ENCODE peak calls at places on chromosomes 7 and 10, in six cellular contexts. K is T-helper 9 cell; Y is amniotic stem cell; I is stimulated activated CD4-positive, alpha-beta T cell treated with anti-CD3 and anti-CD28 coated beads, Interleukin-2, amount 100 ng/mL, for 48 hours; F is lung; R is NCI-H2029. U is an unnamed sample.

GRCh38 chr7:117110480-117111315 is 157.4 kb downstream of the ST7 start:
- DNase-seq in R (no peak), I (peak), Y (no peak), K (no peak), F (no peak), U (no peak)

GRCh38 chr10:12221323-12222298 is 25.6 kb downstream of the CDC123 start:
- DNase-seq in F (no peak), I (no peak), Y (no peak), K (no peak), R (no peak), U (no peak)

GRCh38 chr10:70255329-70256299 is 22.4 kb upstream of the PPA1 start:
- DNase-seq in Y (no peak), R (no peak), K (no peak), I (no peak), F (peak), U (peak)

GRCh38 chr10:81569488-81569887 is 305.5 kb upstream of the NRG3 start:
- DNase-seq in Y (no peak), F (no peak), R (no peak), K (no peak), I (no peak), U (no peak)

GRCh38 chr10:2850202-2850601 is 217.1 kb upstream of the PFKP start:
- DNase-seq in F (no peak), K (no peak), R (no peak), I (no peak), Y (no peak), U (no peak)

GRCh38 chr7:6608081-6608480 is 7.3 kb upstream of the ZNF853 start:
- DNase-seq in K (no peak), Y (no peak), I (no peak), F (no peak), R (no peak), U (no peak)

GRCh38 chr10:34323197-34323596 is 491.9 kb downstream of the PARD3 start:
- DNase-seq in I (no peak), Y (no peak), R (no peak), K (no peak), F (no peak), U (no peak)

GRCh38 chr10:34200355-34200901 is 614.7 kb downstream of the PARD3 start:
- DNase-seq in Y (no peak), F (no peak), I (no peak), R (no peak), K (no peak), U (no peak)

GRCh38 chr7:41745451-41745850 is 42.6 kb upstream of the INHBA start:
- DNase-seq in K (no peak), Y (no peak), F (no peak), R (no peak), I (no peak), U (no peak)

GRCh38 chr10:18226336-18226735 is 86.1 kb downstream of the CACNB2 start:
- DNase-seq in F (no peak), K (no peak), I (no peak), R (no peak), Y (no peak), U (no peak)

GRCh38 chr7:131502810-131503545 is 53.5 kb downstream of the PODXL start:
- DNase-seq in I (no peak), R (peak), K (no peak), F (no peak), Y (no peak), U (no peak)

GRCh38 chr10:1154531-1154930 is 98.3 kb downstream of the WDR37 start:
- DNase-seq in R (no peak), F (no peak), I (no peak), K (no peak), Y (no peak), U (no peak)

GRCh38 chr7:53602817-53603418 is 567.5 kb downstream of the POM121L12 start:
- DNase-seq in I (no peak), R (no peak), K (no peak), Y (no peak), F (no peak), U (no peak)

GRCh38 chr10:95312986-95313495 is 22.2 kb upstream of the PDLIM1 start:
- DNase-seq in F (no peak), I (no peak), Y (no peak), K (no peak), R (no peak), U (no peak)

GRCh38 chr7:80916770-80917681 is 1.8 kb downstream of the SEMA3C start:
- DNase-seq in Y (no peak), F (no peak), K (no peak), I (no peak), R (no peak), U (peak)

GRCh38 chr7:41730668-41731067 is 27.8 kb upstream of the INHBA start:
- DNase-seq in R (no peak), Y (no peak), K (no peak), F (no peak), I (no peak), U (no peak)

GRCh38 chr7:151076863-151077704 is 3.5 kb downstream of the FASTK start:
- DNase-seq in R (no peak), F (no peak), K (no peak), I (no peak), Y (no peak), U (peak)

GRCh38 chr10:122513053-122513452 is 47.5 kb upstream of the DMBT1 start:
- DNase-seq in K (no peak), Y (no peak), R (no peak), I (no peak), F (no peak), U (no peak)

GRCh38 chr7:129612112-129613015 is 844 bp downstream of the NRF1 start:
- DNase-seq in K (peak), I (peak), F (peak), Y (no peak), R (no peak), U (peak)

GRCh38 chr7:146126767-146127509 is 10.3 kb downstream of the CNTNAP2 start:
- DNase-seq in R (no peak), I (no peak), Y (no peak), K (no peak), F (no peak), U (no peak)

GRCh38 chr10:91891285-91892001 is 17.8 kb downstream of the FGFBP3 start:
- DNase-seq in F (no peak), K (no peak), Y (no peak), I (no peak), R (no peak), U (no peak)

GRCh38 chr10:77524300-77524711 is 113.3 kb downstream of the KCNMA1 start:
- DNase-seq in R (no peak), F (no peak), K (no peak), Y (peak), I (no peak), U (no peak)

GRCh38 chr10:505459-505858 is 184.0 kb downstream of the DIP2C start:
- DNase-seq in Y (no peak), I (no peak), K (no peak), F (no peak), R (no peak), U (no peak)

GRCh38 chr10:21526952-21527633 is 1.6 kb upstream of the SKIDA1 start:
- DNase-seq in R (no peak), I (peak), K (peak), F (peak), Y (no peak), U (no peak)

GRCh38 chr7:151888079-151888673 is 11.3 kb upstream of the PRKAG2 start:
- DNase-seq in Y (no peak), I (no peak), K (no peak), F (no peak), R (no peak), U (no peak)

GRCh38 chr10:109474817-109475216 is 448.5 kb downstream of the XPNPEP1 start:
- DNase-seq in Y (no peak), I (no peak), K (no peak), F (no peak), R (no peak), U (no peak)

U was measured in DMS79 treated with DMSO at 0.1 percent for 48 hours.